ENCODE peak calls at places on chromosomes 16 and 17, in seven cellular contexts. E is HCT116, N is kidney, D is adipocyte, Z is HepG2, P is mesendoderm, V is neuronal stem cell. M is an unnamed sample.

GRCh38 chr16:71883193-71883848 is 661 bp downstream of the ZNF821 start:
- DNase-seq in P (peak; percentile 70), D (peak; percentile 62), N (peak; percentile 80), V (peak; percentile 38), E (no peak), Z (no peak), M (peak; percentile 88)

GRCh38 chr17:70446446-70446845 is 277.1 kb downstream of the KCNJ2 start:
- DNase-seq in E (no peak), D (no peak), Z (no peak), V (no peak), P (no peak), N (no peak), M (no peak)

GRCh38 chr16:73390936-73391335 is 343.0 kb upstream of the ZFHX3 start:
- DNase-seq in N (no peak), V (no peak), Z (no peak), D (no peak), E (no peak), P (no peak), M (no peak)

GRCh38 chr17:80842456-80843053 is 149.1 kb upstream of the CHMP6 start:
- DNase-seq in P (no peak), Z (no peak), D (no peak), N (peak; percentile 48), V (no peak), E (no peak), M (no peak)

GRCh38 chr17:28345420-28346198 is 10.0 kb downstream of the TNFAIP1 start:
- DNase-seq in D (no peak), E (no peak), P (no peak), Z (no peak), V (no peak), N (no peak), M (no peak)

GRCh38 chr16:70610273-70611223 is 35.8 kb upstream of the IL34 start:
- DNase-seq in Z (no peak), P (no peak), N (peak; percentile 91), V (no peak), D (no peak), E (no peak), M (no peak)

GRCh38 chr16:17817260-17817659 is 346.5 kb upstream of the XYLT1 start:
- DNase-seq in V (no peak), Z (no peak), N (no peak), D (no peak), E (no peak), P (no peak), M (no peak)

GRCh38 chr16:4576008-4576407 is 19.9 kb downstream of the C16orf96 start:
- DNase-seq in D (no peak), V (no peak), P (no peak), Z (no peak), N (no peak), E (no peak), M (no peak)

GRCh38 chr17:5794881-5795486 is 210.7 kb upstream of the NLRP1 start:
- DNase-seq in P (no peak), E (no peak), D (no peak), V (no peak), Z (no peak), N (no peak), M (no peak)

GRCh38 chr17:62761884-62762283 is 46.2 kb downstream of the MARCHF10 start:
- DNase-seq in P (peak; percentile 93), N (no peak), Z (no peak), V (no peak), E (no peak), D (no peak), M (peak; percentile 94)

GRCh38 chr16:88349903-88350900 is 32.6 kb upstream of the ZNF469 start:
- DNase-seq in N (peak; percentile 60), E (no peak), P (no peak), Z (no peak), D (no peak), V (no peak), M (no peak)

GRCh38 chr16:4337540-4338088 is 13.5 kb downstream of the PAM16 start:
- DNase-seq in E (no peak), D (no peak), P (no peak), V (no peak), Z (no peak), N (no peak), M (no peak)

GRCh38 chr16:67456383-67457140 is 24.4 kb downstream of the ATP6V0D1 start:
- DNase-seq in D (peak; percentile 47), Z (no peak), P (peak; percentile 16), N (no peak), E (no peak), V (no peak), M (peak; percentile 72)

GRCh38 chr17:38761612-38762011 is 9.1 kb downstream of the PSMB3 start:
- DNase-seq in V (no peak), E (peak; percentile 34), Z (peak; percentile 54), P (peak; percentile 79), D (peak; percentile 13), N (no peak), M (peak; percentile 94)

GRCh38 chr17:81365601-81366585 is 29.4 kb upstream of the BAHCC1 start:
- DNase-seq in Z (peak; percentile 72), D (no peak), E (peak; percentile 89), P (no peak), V (no peak), N (peak; percentile 91), M (peak; percentile 45)

GRCh38 chr17:69447726-69448125 is 33.2 kb downstream of the MAP2K6 start:
- DNase-seq in E (no peak), D (no peak), N (no peak), Z (no peak), V (no peak), P (no peak), M (peak; percentile 68)

GRCh38 chr16:2586901-2587480 is 49.2 kb downstream of the PDPK1 start:
- DNase-seq in P (no peak), N (peak; percentile 41), V (no peak), Z (no peak), E (no peak), D (no peak), M (no peak)

GRCh38 chr16:22010902-22011301 is 3.0 kb downstream of the MOSMO start:
- DNase-seq in D (no peak), E (no peak), P (no peak), V (no peak), Z (no peak), N (no peak), M (no peak)

GRCh38 chr17:75588546-75589016 is 981 bp downstream of the MYO15B start:
- DNase-seq in Z (no peak), N (peak; percentile 84), E (no peak), V (peak; percentile 47), D (no peak), P (no peak), M (no peak)

GRCh38 chr16:28499854-28500253 is 5.4 kb downstream of the APOBR start:
- DNase-seq in N (no peak), D (no peak), V (no peak), Z (peak; percentile 37), E (no peak), P (peak; percentile 8), M (no peak)

GRCh38 chr16:14415291-14415690 is 214.8 kb downstream of the PARN start:
- DNase-seq in V (no peak), Z (no peak), P (no peak), E (no peak), D (no peak), N (no peak), M (no peak)

GRCh38 chr17:49739662-49740271 is 24.2 kb downstream of the FAM117A start:
- DNase-seq in Z (peak; percentile 36), P (peak; percentile 62), N (peak; percentile 93), D (no peak), E (no peak), V (no peak), M (no peak)
- H3K4me3 ChIP-seq in Z (no peak overlapping the region), P (no peak overlapping the region), N (no peak overlapping the region), D (no peak overlapping the region), E (no peak overlapping the region), V (no peak overlapping the region), M (no peak overlapping the region)

GRCh38 chr16:79714440-79714839 is 113.9 kb upstream of the MAF start:
- DNase-seq in D (no peak), Z (no peak), E (no peak), P (no peak), N (no peak), V (no peak), M (no peak)
- H3K9ac ChIP-seq in D (no peak overlapping the region), Z (no peak overlapping the region), E (no peak overlapping the region), P (no peak overlapping the region), N (no peak overlapping the region), V (no peak overlapping the region), M (no peak overlapping the region)

DNA sequence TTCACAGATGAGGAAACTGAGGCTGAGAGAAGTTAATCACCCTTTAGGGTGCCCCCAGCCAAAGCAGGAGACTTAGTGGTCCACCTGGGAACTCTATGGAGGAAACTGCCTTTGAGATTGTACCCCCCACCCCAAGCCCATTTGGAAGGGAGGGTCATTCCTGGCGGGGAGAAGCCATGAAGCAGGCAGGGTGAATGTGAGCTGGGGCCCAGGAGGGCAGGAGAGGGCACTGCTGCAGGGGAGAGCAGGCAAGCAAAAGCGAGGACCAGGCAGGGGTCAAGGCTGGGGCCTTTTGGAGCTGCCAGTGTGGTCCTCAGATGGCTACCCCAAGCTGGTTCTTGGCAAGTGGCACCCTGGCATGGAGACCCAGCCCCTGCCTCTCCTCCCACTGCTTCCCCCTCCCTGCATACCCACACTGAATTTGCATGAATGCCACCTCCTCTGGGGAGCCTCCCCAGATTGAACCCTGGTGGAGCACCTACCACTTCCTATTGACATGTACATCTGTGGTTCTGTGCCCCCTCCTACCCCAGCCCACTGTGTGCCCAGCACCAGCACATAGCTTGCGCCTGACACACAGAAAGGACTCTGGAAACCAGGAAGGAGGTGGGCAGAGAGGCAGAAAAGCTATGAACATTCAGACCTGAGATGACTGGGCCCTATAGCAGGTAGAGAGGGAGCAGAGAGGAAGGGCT is 977 bp upstream of the TMC6 start:
- DNase-seq in N (peak; percentile 80), P (no peak), E (no peak), Z (no peak), V (no peak), D (no peak), M (peak; percentile 70)
- H3K4me3 ChIP-seq in N (no peak overlapping the region), P (no peak overlapping the region), E (no peak overlapping the region), Z (peak overlapping the region; percentile 67), V (no peak overlapping the region), D (no peak overlapping the region), M (peak overlapping the region; percentile 78)

GRCh38 chr17:37744633-37744927 is 279 bp downstream of the HNF1B start:
- DNase-seq in P (no peak), E (no peak), Z (no peak), N (no peak), D (no peak), V (no peak), M (no peak)
- H3K9ac ChIP-seq in P (peak overlapping the region; percentile 75), E (peak overlapping the region; percentile 70), Z (peak overlapping the region; percentile 93), N (peak overlapping the region; percentile 71), D (no peak overlapping the region), V (no peak overlapping the region), M (peak overlapping the region; percentile 66)

DNA sequence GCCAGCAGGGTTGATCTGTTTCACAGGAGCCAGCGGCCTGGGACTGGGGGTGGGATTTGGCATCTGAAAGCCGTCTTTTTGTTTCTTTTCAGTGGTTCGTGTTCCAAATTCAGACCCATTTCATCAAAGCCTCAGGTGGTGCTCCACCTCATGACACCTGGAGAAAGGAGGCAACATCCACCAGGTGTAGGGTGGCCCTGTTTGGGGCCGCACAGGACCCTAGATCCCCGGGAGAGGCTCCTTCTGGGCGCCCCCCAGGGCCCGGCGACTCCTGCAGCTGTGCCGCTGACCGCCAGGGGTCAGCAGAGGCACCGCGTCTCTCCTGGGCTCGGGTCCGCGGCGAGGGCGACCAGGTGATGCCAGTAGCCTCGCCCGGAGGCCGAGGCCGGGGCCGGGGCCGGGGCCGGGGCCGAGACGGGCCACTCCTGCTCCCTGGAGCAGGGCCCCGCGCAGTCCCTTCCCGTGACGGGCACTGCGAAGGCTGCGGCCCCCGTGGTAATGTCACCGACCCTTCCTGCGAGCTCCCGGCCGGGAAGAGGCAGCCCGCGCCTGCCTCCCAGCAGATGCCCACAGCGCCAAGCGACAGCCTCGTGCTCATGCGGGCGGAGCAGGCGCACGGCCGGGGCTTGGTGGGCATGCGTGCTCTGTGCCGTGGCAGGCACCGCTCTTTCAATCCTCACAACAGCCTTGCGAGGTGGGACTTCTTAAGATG is 118.6 kb downstream of the C16orf78 start:
- DNase-seq in E (no peak), V (peak; percentile 62), D (peak; percentile 54), P (peak; percentile 71), Z (no peak), N (peak; percentile 86), M (peak; percentile 92)
- H3K4me3 ChIP-seq in E (peak overlapping the region; percentile 36), V (no peak overlapping the region), D (peak overlapping the region; percentile 29), P (no peak overlapping the region), Z (no peak overlapping the region), N (peak overlapping the region; percentile 68), M (no peak overlapping the region)

M was measured in endodermal cell.